ENCODE peak calls at places on chromosomes 4 and X, in eight cellular contexts. X, D, T, W, Y, C, L and P are unnamed samples.

GRCh38 chr4:173182403-173182802 is 13.8 kb downstream of the GALNT7 start:
- DNase-seq in X (peak; percentile 86), D (no peak), C (no peak), Y (no peak), W (no peak), L (no peak), T (peak; percentile 76), P (no peak)

GRCh38 chrX:80266979-80267378 is 153.3 kb upstream of the TENT5D start:
- DNase-seq in X (no peak), Y (no peak), T (no peak), C (no peak), D (no peak), W (no peak), L (no peak), P (no peak)

GRCh38 chr4:168666531-168666930 is 169.7 kb downstream of the PALLD start:
- DNase-seq in T (no peak), C (no peak), W (no peak), D (no peak), L (no peak), Y (no peak), X (peak; percentile 41), P (no peak)

GRCh38 chr4:1309261-1310010 is 19.7 kb downstream of the MAEA start:
- DNase-seq in X (peak; percentile 89), T (peak; percentile 72), C (peak; percentile 36), D (no peak), Y (peak; percentile 98), L (peak; percentile 79), W (peak; percentile 95), P (peak; percentile 73)

GRCh38 chr4:130349745-130350144 is 1253.8 kb downstream of the C4orf33 start:
- DNase-seq in W (no peak), T (no peak), C (no peak), Y (no peak), L (no peak), X (no peak), D (no peak), P (no peak)

GRCh38 chr4:147768113-147768512 is 36.2 kb downstream of the ARHGAP10 start:
- DNase-seq in X (peak; percentile 91), W (no peak), D (no peak), T (peak; percentile 84), C (no peak), Y (no peak), L (no peak), P (no peak)

GRCh38 chrX:68432648-68433047 is 647 bp downstream of the OPHN1 start:
- DNase-seq in X (peak; percentile 25), W (no peak), D (no peak), Y (no peak), C (no peak), L (no peak), T (no peak), P (no peak)

GRCh38 chr4:164949448-164950118 is 27.9 kb downstream of the TRIM61 start:
- DNase-seq in C (no peak), Y (no peak), D (no peak), T (no peak), L (no peak), X (no peak), W (no peak), P (no peak)

GRCh38 chr4:177367336-177367735 is 57.7 kb downstream of the NEIL3 start:
- DNase-seq in Y (no peak), W (no peak), X (peak; percentile 24), C (no peak), L (no peak), T (peak; percentile 27), D (no peak), P (no peak)

GRCh38 chr4:41379230-41379629 is 122.5 kb downstream of the UCHL1 start:
- DNase-seq in C (no peak), T (no peak), X (no peak), L (no peak), W (no peak), D (no peak), Y (no peak), P (no peak)

GRCh38 chr4:952881-953573 is 20.3 kb downstream of the DGKQ start:
- DNase-seq in L (peak; percentile 15), Y (no peak), W (no peak), D (no peak), X (no peak), C (no peak), T (no peak), P (no peak)

GRCh38 chr4:4574792-4575191 is 32.9 kb upstream of the STX18 start:
- DNase-seq in L (peak; percentile 74), C (peak; percentile 3), D (no peak), Y (peak; percentile 63), X (peak; percentile 84), T (peak; percentile 62), W (peak; percentile 50), P (no peak)

GRCh38 chr4:164357957-164358356 is 396.0 kb upstream of the SMIM31 start:
- DNase-seq in L (no peak), X (no peak), W (no peak), C (no peak), T (peak; percentile 95), Y (no peak), D (peak; percentile 10), P (no peak)

GRCh38 chr4:122152699-122153328 is 683 bp downstream of the BLTP1 start:
- DNase-seq in D (peak; percentile 48), L (peak; percentile 54), C (no peak), T (peak; percentile 18), W (peak; percentile 56), X (peak; percentile 9), Y (peak; percentile 42), P (peak; percentile 17)

GRCh38 chr4:118968006-118968405 is 79.4 kb downstream of the SYNPO2 start:
- DNase-seq in T (no peak), Y (peak; percentile 41), W (peak; percentile 43), C (peak; percentile 9), D (peak; percentile 92), L (peak; percentile 56), X (peak; percentile 88), P (no peak)

GRCh38 chr4:169438057-169438480 is 167.3 kb upstream of the SH3RF1 start:
- DNase-seq in T (no peak), L (no peak), Y (no peak), W (no peak), C (no peak), D (no peak), X (no peak), P (no peak)

GRCh38 chr4:130955520-130955919 is 1859.6 kb downstream of the C4orf33 start:
- DNase-seq in W (no peak), L (no peak), X (no peak), D (no peak), C (no peak), T (no peak), Y (no peak), P (no peak)

GRCh38 chr4:175891863-175892262 is 79.8 kb upstream of the GPM6A start:
- DNase-seq in L (no peak), C (no peak), D (peak; percentile 53), T (peak; percentile 26), Y (no peak), W (no peak), X (no peak), P (no peak)

GRCh38 chr4:184953421-184953820 is 64.9 kb upstream of the HELT start:
- DNase-seq in X (no peak), L (no peak), T (no peak), W (no peak), Y (no peak), C (no peak), D (no peak), P (no peak)

GRCh38 chrX:120456973-120457372 is 12.1 kb downstream of the LAMP2 start:
- DNase-seq in Y (no peak), D (peak; percentile 82), X (no peak), W (no peak), C (no peak), L (no peak), T (peak; percentile 74), P (no peak)

GRCh38 chr4:40992472-40993298 is 221.7 kb downstream of the APBB2 start:
- DNase-seq in D (no peak), X (peak; percentile 86), W (peak; percentile 54), L (no peak), T (peak; percentile 95), Y (no peak), C (no peak), P (no peak)

GRCh38 chr4:152462715-152463114 is 73.2 kb downstream of the FBXW7 start:
- DNase-seq in T (peak; percentile 26), W (no peak), X (no peak), C (no peak), Y (no peak), L (no peak), D (no peak), P (no peak)

GRCh38 chr4:12679217-12679616 is 804.9 kb downstream of the RAB28 start:
- DNase-seq in D (no peak), L (no peak), C (no peak), T (no peak), W (no peak), X (no peak), Y (no peak), P (no peak)

GRCh38 chr4:182643801-182644311 is 273.3 kb downstream of the DCTD start:
- DNase-seq in X (peak; percentile 81), T (peak; percentile 20), C (no peak), Y (no peak), D (no peak), W (no peak), L (no peak), P (no peak)

GRCh38 chr4:185359767-185360446 is 35.8 kb downstream of the LRP2BP start:
- DNase-seq in C (no peak), L (no peak), Y (no peak), T (peak; percentile 12), W (no peak), X (peak; percentile 88), D (no peak), P (no peak)

GRCh38 chr4:67714955-67715354 is 14.0 kb upstream of the UBA6 start:
- DNase-seq in Y (no peak), C (no peak), W (no peak), D (no peak), L (no peak), X (no peak), T (no peak), P (no peak)
- TF ChIP-seq CTCF in Y (no peak), C (no peak), W (no peak), D (no peak), L (no peak), X (no peak), T (no peak), P (no peak)

DNA sequence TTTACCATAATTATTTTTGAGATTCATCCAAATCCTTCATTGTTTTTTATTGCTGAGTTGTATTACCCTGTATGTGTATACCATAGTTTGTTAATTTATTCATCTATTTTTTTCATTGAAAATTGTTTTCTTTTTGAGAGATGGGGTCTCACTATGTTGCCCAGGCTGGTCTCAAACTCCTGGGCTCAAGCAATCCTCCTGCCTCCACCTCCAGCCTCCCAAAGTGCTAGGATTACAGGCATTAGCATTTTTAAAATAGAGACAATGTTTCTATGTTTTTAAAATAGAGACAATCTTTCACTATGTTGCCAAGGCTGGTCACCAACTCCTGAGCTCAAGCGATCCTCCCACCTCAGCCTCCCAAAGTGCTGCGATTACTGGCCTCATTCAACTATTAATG is 1.6 kb upstream of the MAGIX start:
- DNase-seq in C (no peak), L (no peak), T (no peak), W (no peak), Y (no peak), D (no peak), X (no peak), P (no peak)
- TF ChIP-seq CTCF in C (no peak), L (no peak), T (no peak), W (no peak), Y (no peak), D (no peak), X (no peak), P (no peak)

GRCh38 chr4:95156452-95156765 is 392.4 kb downstream of the UNC5C start:
- DNase-seq in T (no peak), X (no peak), D (no peak), L (no peak), Y (no peak), W (no peak), C (no peak), P (no peak)
- TF ChIP-seq CTCF in T (no peak), X (no peak), D (no peak), L (no peak), Y (no peak), W (no peak), C (no peak), P (no peak)

GRCh38 chr4:23857353-23857752 is 32.5 kb downstream of the PPARGC1A start:
- DNase-seq in W (no peak), X (peak; percentile 3), T (peak; percentile 33), C (no peak), D (no peak), L (no peak), Y (no peak), P (no peak)
- TF ChIP-seq CTCF in W (no peak), X (peak; percentile 13), T (no peak), C (no peak), D (no peak), L (no peak), Y (no peak), P (no peak)